ENCODE peak calls at places on chromosome 13, in eight cellular contexts. V is non-pigmented ciliary epithelial cell; N is GDM1; A is memory B cell; I is activated CD4-positive, CD25-positive, alpha-beta regulatory T cell treated with anti-CD3 and anti-CD28 coated beads, Interleukin-2, amount 50 U/mL, for 16 hours; G is AG08395; D is Daoy; C is stimulated activated CD8-positive, alpha-beta memory T cell treated with anti-CD3 and anti-CD28 coated beads, Interleukin-4, amount 100 ng/mL, for 1 hour. U is an unnamed sample.

GRCh38 chr13:93752506-93752905 is 525.9 kb downstream of the GPC6 start:
- DNase-seq in V (no peak), N (no peak), A (no peak), I (no peak), G (no peak), D (no peak), C (no peak), U (no peak)

GRCh38 chr13:33678084-33678483 is 139.9 kb upstream of the RFC3 start:
- DNase-seq in V (no peak), N (no peak), A (no peak), I (no peak), G (no peak), D (no peak), C (no peak), U (no peak)

GRCh38 chr13:46738055-46738454 is 58.9 kb downstream of the ESD start:
- DNase-seq in V (no peak), N (no peak), A (no peak), I (no peak), G (no peak), D (no peak), C (no peak), U (no peak)

GRCh38 chr13:103473081-103473480 is 406.9 kb upstream of the SLC10A2 start:
- DNase-seq in V (no peak), N (no peak), A (no peak), I (no peak), G (no peak), D (no peak), C (no peak), U (no peak)

GRCh38 chr13:75454497-75454896 is 27.5 kb downstream of the TBC1D4 start:
- DNase-seq in V (no peak), N (no peak), A (no peak), I (no peak), G (no peak), D (no peak), C (no peak), U (no peak)

GRCh38 chr13:29456419-29456818 is 139.1 kb downstream of the SLC7A1 start:
- DNase-seq in V (no peak), N (no peak), A (no peak), I (no peak), G (no peak), D (no peak), C (no peak), U (no peak)

GRCh38 chr13:29568731-29569130 is 26.8 kb downstream of the SLC7A1 start:
- DNase-seq in V (no peak), N (no peak), A (no peak), I (no peak), G (no peak), D (no peak), C (no peak), U (no peak)

GRCh38 chr13:94557836-94558235 is 38.1 kb downstream of the TGDS start:
- DNase-seq in V (no peak), N (no peak), A (no peak), I (no peak), G (no peak), D (no peak), C (no peak), U (no peak)

GRCh38 chr13:98301721-98302120 is 124.7 kb upstream of the RNF113B start:
- DNase-seq in V (no peak), N (no peak), A (no peak), I (no peak), G (no peak), D (peak), C (no peak), U (no peak)

GRCh38 chr13:99215466-99215865 is 14.8 kb downstream of the UBAC2 start:
- DNase-seq in V (no peak), N (no peak), A (no peak), I (peak), G (no peak), D (no peak), C (no peak), U (no peak)

GRCh38 chr13:43373400-43373799 is 350.0 kb downstream of the DNAJC15 start:
- DNase-seq in V (no peak), N (no peak), A (no peak), I (no peak), G (no peak), D (no peak), C (no peak), U (no peak)

GRCh38 chr13:94542917-94543316 is 53.0 kb downstream of the TGDS start:
- DNase-seq in V (no peak), N (no peak), A (no peak), I (no peak), G (no peak), D (no peak), C (no peak), U (no peak)

GRCh38 chr13:113149711-113150544 is 8.5 kb upstream of the PROZ start:
- DNase-seq in V (no peak), N (no peak), A (no peak), I (no peak), G (no peak), D (no peak), C (no peak), U (no peak)

GRCh38 chr13:35796627-35797026 is 320.1 kb upstream of the MAB21L1 start:
- DNase-seq in V (no peak), N (no peak), A (no peak), I (no peak), G (no peak), D (no peak), C (no peak), U (no peak)